ENCODE peak calls at places on chromosomes 11 and 22, in eight cellular contexts. One of them, this sample, is unnamed.

GRCh38 chr11:126592496-126593410 is 237.3 kb downstream of the ST3GAL4 start:
- ATAC-seq in K562: no peak
- ATAC-seq in GM12878: no peak
- ATAC-seq in Panc1: no peak
- ATAC-seq in GM23338: peak; percentile 79
- ATAC-seq in HCT116: peak; percentile 43
- ATAC-seq in upper lobe of left lung: no peak
- ATAC-seq in HepG2: no peak
- ATAC-seq in this sample: no peak

GRCh38 chr11:115301029-115301428 is 203.2 kb downstream of the CADM1 start:
- ATAC-seq in K562: no peak
- ATAC-seq in GM12878: no peak
- ATAC-seq in Panc1: no peak
- ATAC-seq in GM23338: no peak
- ATAC-seq in HCT116: no peak
- ATAC-seq in upper lobe of left lung: no peak
- ATAC-seq in HepG2: no peak
- ATAC-seq in this sample: no peak

GRCh38 chr11:74442601-74443000 is 24.7 kb downstream of the KCNE3 start:
- ATAC-seq in K562: no peak
- ATAC-seq in GM12878: no peak
- ATAC-seq in Panc1: peak; percentile 60
- ATAC-seq in GM23338: no peak
- ATAC-seq in HCT116: no peak
- ATAC-seq in upper lobe of left lung: peak; percentile 53
- ATAC-seq in HepG2: peak; percentile 47
- ATAC-seq in this sample: no peak

GRCh38 chr11:113593698-113594308 is 112.3 kb downstream of the TMPRSS5 start:
- ATAC-seq in K562: peak; percentile 95
- ATAC-seq in GM12878: peak; percentile 96
- ATAC-seq in Panc1: no peak
- ATAC-seq in GM23338: no peak
- ATAC-seq in HCT116: no peak
- ATAC-seq in upper lobe of left lung: no peak
- ATAC-seq in HepG2: no peak
- ATAC-seq in this sample: no peak

GRCh38 chr22:42797021-42797420 is 60.1 kb downstream of the ARFGAP3 start:
- ATAC-seq in K562: no peak
- ATAC-seq in GM12878: no peak
- ATAC-seq in Panc1: no peak
- ATAC-seq in GM23338: no peak
- ATAC-seq in HCT116: no peak
- ATAC-seq in upper lobe of left lung: no peak
- ATAC-seq in HepG2: no peak
- ATAC-seq in this sample: peak; percentile 66

GRCh38 chr22:17241571-17242310 is 22.5 kb upstream of the ADA2 start:
- ATAC-seq in K562: peak; percentile 17
- ATAC-seq in GM12878: peak; percentile 13
- ATAC-seq in Panc1: no peak
- ATAC-seq in GM23338: no peak
- ATAC-seq in HCT116: no peak
- ATAC-seq in upper lobe of left lung: peak; percentile 23
- ATAC-seq in HepG2: no peak
- ATAC-seq in this sample: peak; percentile 65

GRCh38 chr11:9806946-9807687 is 143.2 kb downstream of the SWAP70 start:
- ATAC-seq in K562: no peak
- ATAC-seq in GM12878: no peak
- ATAC-seq in Panc1: no peak
- ATAC-seq in GM23338: no peak
- ATAC-seq in HCT116: no peak
- ATAC-seq in upper lobe of left lung: no peak
- ATAC-seq in HepG2: no peak
- ATAC-seq in this sample: no peak

GRCh38 chr22:38957046-38957770 is at the start of gene APOBEC3A:
- ATAC-seq in K562: no peak
- ATAC-seq in GM12878: no peak
- ATAC-seq in Panc1: peak; percentile 23
- ATAC-seq in GM23338: no peak
- ATAC-seq in HCT116: peak; percentile 61
- ATAC-seq in upper lobe of left lung: peak; percentile 43
- ATAC-seq in HepG2: no peak
- ATAC-seq in this sample: no peak

GRCh38 chr11:16825968-16826367 is 87.5 kb downstream of the C11orf58 start:
- ATAC-seq in K562: no peak
- ATAC-seq in GM12878: no peak
- ATAC-seq in Panc1: no peak
- ATAC-seq in GM23338: no peak
- ATAC-seq in HCT116: no peak
- ATAC-seq in upper lobe of left lung: no peak
- ATAC-seq in HepG2: no peak
- ATAC-seq in this sample: no peak

GRCh38 chr22:44381761-44382454 is 69.2 kb upstream of the SHISAL1 start:
- ATAC-seq in K562: no peak
- ATAC-seq in GM12878: no peak
- ATAC-seq in Panc1: no peak
- ATAC-seq in GM23338: no peak
- ATAC-seq in HCT116: no peak
- ATAC-seq in upper lobe of left lung: no peak
- ATAC-seq in HepG2: no peak
- ATAC-seq in this sample: no peak

GRCh38 chr22:43203471-43203981 is 16.6 kb upstream of the TTLL12 start:
- ATAC-seq in K562: peak; percentile 28
- ATAC-seq in GM12878: no peak
- ATAC-seq in Panc1: no peak
- ATAC-seq in GM23338: peak; percentile 93
- ATAC-seq in HCT116: peak; percentile 28
- ATAC-seq in upper lobe of left lung: no peak
- ATAC-seq in HepG2: peak; percentile 18
- ATAC-seq in this sample: no peak

DNA sequence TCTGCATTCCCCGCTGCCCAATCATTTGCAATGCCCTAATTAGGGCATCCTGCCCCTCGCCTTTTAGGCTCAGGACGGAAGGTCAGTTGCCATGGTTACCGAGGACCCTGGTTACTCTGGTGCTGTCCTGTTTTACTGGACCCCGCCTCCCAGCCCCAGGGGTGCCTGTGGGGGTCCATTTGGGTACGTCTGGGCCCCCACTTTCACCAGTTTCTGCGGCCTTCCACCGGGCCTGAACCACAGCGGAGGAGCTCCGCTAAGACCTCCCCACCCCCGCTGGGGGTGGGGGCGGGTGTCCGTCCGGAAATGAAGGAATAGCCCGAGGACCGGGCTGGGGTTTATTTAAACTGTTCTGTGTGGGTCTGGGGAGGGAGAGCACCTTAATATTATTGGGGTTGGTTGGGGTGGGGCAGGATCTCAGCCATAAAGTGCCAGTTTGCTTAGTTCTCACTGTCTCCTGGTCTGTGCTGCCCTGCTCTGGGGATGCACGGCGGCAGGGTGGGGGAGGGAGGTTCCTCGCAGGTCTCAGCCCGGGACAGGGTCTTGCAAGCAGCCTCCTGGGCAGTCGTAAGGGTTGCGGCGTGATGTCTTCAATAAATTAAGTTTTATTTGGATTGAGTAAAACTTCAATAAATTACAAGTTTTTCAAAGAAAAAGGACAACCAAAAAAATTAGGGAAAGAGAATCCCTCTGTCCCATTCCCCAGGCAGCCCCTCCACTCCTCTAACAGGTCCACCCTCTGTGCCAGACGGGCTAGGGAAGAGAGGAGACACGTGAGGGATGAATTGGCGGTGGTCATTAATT is 5.3 kb downstream of the PHOX2A start:
- ATAC-seq in K562: peak; percentile 4
- ATAC-seq in GM12878: no peak
- ATAC-seq in Panc1: no peak
- ATAC-seq in GM23338: peak; percentile 11
- ATAC-seq in HCT116: peak; percentile 4
- ATAC-seq in upper lobe of left lung: no peak
- ATAC-seq in HepG2: no peak
- ATAC-seq in this sample: no peak
- TF ChIP-seq CTCF in K562: no peak
- TF ChIP-seq CTCF in GM12878: no peak
- TF ChIP-seq CTCF in Panc1: no peak
- TF ChIP-seq CTCF in GM23338: no peak
- TF ChIP-seq CTCF in HCT116: no peak
- TF ChIP-seq CTCF in upper lobe of left lung: no peak
- TF ChIP-seq CTCF in HepG2: no peak
- TF ChIP-seq CTCF in this sample: no peak

DNA sequence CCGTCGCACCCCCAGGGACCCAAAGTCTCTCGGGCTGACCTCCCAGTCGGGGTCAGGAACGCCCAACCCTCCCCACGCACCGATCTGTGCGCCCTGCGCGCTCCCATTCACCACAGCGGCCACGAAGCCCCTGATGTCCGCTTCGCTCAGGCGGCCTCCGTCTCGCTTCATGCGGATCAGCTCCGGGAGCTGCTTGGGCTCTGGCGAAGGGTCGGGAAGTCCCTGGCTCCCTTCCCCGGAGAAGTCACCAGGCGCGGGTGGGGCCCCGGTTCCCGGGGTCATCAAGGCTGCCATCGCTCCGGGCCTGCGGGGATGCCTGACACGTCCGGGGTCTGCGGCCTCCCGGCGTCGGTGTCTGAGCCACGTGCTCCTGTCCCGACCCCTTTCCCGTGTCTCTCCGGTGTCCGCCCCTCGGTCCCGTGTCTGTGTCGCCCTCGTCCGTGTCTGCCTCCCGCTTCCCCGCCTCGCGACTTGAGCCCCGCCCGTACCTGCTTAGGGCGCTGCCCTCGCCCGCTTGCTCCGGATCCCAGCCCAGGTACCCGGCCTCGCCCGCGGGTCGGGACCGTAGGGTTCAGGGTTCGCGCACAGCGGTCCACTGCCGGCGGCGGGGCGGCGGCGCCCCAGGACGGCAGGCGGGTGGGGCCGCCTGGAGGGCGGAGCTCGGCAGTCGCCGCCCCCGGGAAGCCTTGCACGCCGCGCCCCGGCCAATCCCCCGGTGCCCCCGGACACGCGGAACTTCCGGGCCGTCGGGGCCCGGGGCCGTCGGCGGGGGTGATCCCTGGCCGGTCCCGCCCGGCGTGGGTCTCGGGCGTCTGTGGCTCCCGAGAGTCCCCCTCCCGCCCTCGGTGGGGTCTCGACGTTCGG is at the start of gene TYMP:
- ATAC-seq in K562: no peak
- ATAC-seq in GM12878: peak; percentile 25
- ATAC-seq in Panc1: peak; percentile 29
- ATAC-seq in GM23338: no peak
- ATAC-seq in HCT116: peak; percentile 26
- ATAC-seq in upper lobe of left lung: peak; percentile 7
- ATAC-seq in HepG2: peak; percentile 9
- ATAC-seq in this sample: peak; percentile 37
- H3K27me3 ChIP-seq in K562: no peaks in the 10 kb centered on the region
- H3K27me3 ChIP-seq in GM12878: no peaks in the 10 kb centered on the region
- H3K27me3 ChIP-seq in Panc1: no peaks in the 10 kb centered on the region
- H3K27me3 ChIP-seq in GM23338: peaks cover 81% of the 10 kb centered on the region
- H3K27me3 ChIP-seq in HCT116: no peaks in the 10 kb centered on the region
- H3K27me3 ChIP-seq in upper lobe of left lung: no peaks in the 10 kb centered on the region
- H3K27me3 ChIP-seq in HepG2: no peaks in the 10 kb centered on the region
- H3K27me3 ChIP-seq in this sample: peaks cover 57% of the 10 kb centered on the region

GRCh38 chr22:46830841-46831240 is 68.4 kb downstream of the TBC1D22A start:
- ATAC-seq in K562: no peak
- ATAC-seq in GM12878: no peak
- ATAC-seq in Panc1: no peak
- ATAC-seq in GM23338: no peak
- ATAC-seq in HCT116: no peak
- ATAC-seq in upper lobe of left lung: no peak
- ATAC-seq in HepG2: no peak
- ATAC-seq in this sample: no peak

GRCh38 chr22:46828323-46829139 is 66.1 kb downstream of the TBC1D22A start:
- ATAC-seq in K562: no peak
- ATAC-seq in GM12878: no peak
- ATAC-seq in Panc1: no peak
- ATAC-seq in GM23338: no peak
- ATAC-seq in HCT116: no peak
- ATAC-seq in upper lobe of left lung: no peak
- ATAC-seq in HepG2: peak; percentile 50
- ATAC-seq in this sample: no peak

GRCh38 chr22:46829140-46829891 is 66.9 kb downstream of the TBC1D22A start:
- ATAC-seq in K562: no peak
- ATAC-seq in GM12878: no peak
- ATAC-seq in Panc1: no peak
- ATAC-seq in GM23338: no peak
- ATAC-seq in HCT116: no peak
- ATAC-seq in upper lobe of left lung: no peak
- ATAC-seq in HepG2: no peak
- ATAC-seq in this sample: no peak

GRCh38 chr22:46827781-46828180 is 65.3 kb downstream of the TBC1D22A start:
- ATAC-seq in K562: no peak
- ATAC-seq in GM12878: no peak
- ATAC-seq in Panc1: no peak
- ATAC-seq in GM23338: no peak
- ATAC-seq in HCT116: peak; percentile 26
- ATAC-seq in upper lobe of left lung: no peak
- ATAC-seq in HepG2: peak; percentile 30
- ATAC-seq in this sample: no peak

GRCh38 chr22:46830001-46830715 is 67.7 kb downstream of the TBC1D22A start:
- ATAC-seq in K562: no peak
- ATAC-seq in GM12878: no peak
- ATAC-seq in Panc1: no peak
- ATAC-seq in GM23338: no peak
- ATAC-seq in HCT116: no peak
- ATAC-seq in upper lobe of left lung: no peak
- ATAC-seq in HepG2: no peak
- ATAC-seq in this sample: peak; percentile 51
- TF ChIP-seq POLR2AphosphoS5 in K562: no peak
- TF ChIP-seq POLR2AphosphoS5 in GM12878: no peak
- TF ChIP-seq POLR2AphosphoS5 in Panc1: no peak
- TF ChIP-seq POLR2AphosphoS5 in GM23338: no peak
- TF ChIP-seq POLR2AphosphoS5 in HCT116: no peak
- TF ChIP-seq POLR2AphosphoS5 in upper lobe of left lung: no peak
- TF ChIP-seq POLR2AphosphoS5 in HepG2: no peak
- TF ChIP-seq POLR2AphosphoS5 in this sample: peak; percentile 18

GRCh38 chr11:704799-705645 is 1.0 kb upstream of the EPS8L2 start:
- ATAC-seq in K562: no peak
- ATAC-seq in GM12878: no peak
- ATAC-seq in Panc1: peak; percentile 72
- ATAC-seq in GM23338: peak; percentile 3
- ATAC-seq in HCT116: peak; percentile 29
- ATAC-seq in upper lobe of left lung: peak; percentile 81
- ATAC-seq in HepG2: peak; percentile 81
- ATAC-seq in this sample: no peak

GRCh38 chr11:706957-707816 is 1.2 kb downstream of the EPS8L2 start:
- ATAC-seq in K562: no peak
- ATAC-seq in GM12878: peak; percentile 38
- ATAC-seq in Panc1: peak; percentile 50
- ATAC-seq in GM23338: peak; percentile 42
- ATAC-seq in HCT116: peak; percentile 62
- ATAC-seq in upper lobe of left lung: peak; percentile 20
- ATAC-seq in HepG2: peak; percentile 56
- ATAC-seq in this sample: peak; percentile 37

GRCh38 chr11:705646-706438 is at the start of gene EPS8L2:
- ATAC-seq in K562: peak; percentile 83
- ATAC-seq in GM12878: peak; percentile 14
- ATAC-seq in Panc1: peak; percentile 34
- ATAC-seq in GM23338: peak; percentile 41
- ATAC-seq in HCT116: peak; percentile 67
- ATAC-seq in upper lobe of left lung: peak; percentile 0
- ATAC-seq in HepG2: peak; percentile 22
- ATAC-seq in this sample: peak; percentile 16

GRCh38 chr11:707817-708420 is 1.9 kb downstream of the EPS8L2 start:
- ATAC-seq in K562: no peak
- ATAC-seq in GM12878: peak; percentile 30
- ATAC-seq in Panc1: no peak
- ATAC-seq in GM23338: no peak
- ATAC-seq in HCT116: peak; percentile 0
- ATAC-seq in upper lobe of left lung: peak; percentile 42
- ATAC-seq in HepG2: no peak
- ATAC-seq in this sample: no peak

GRCh38 chr11:706439-706956 is 467 bp downstream of the EPS8L2 start:
- ATAC-seq in K562: peak; percentile 14
- ATAC-seq in GM12878: peak; percentile 15
- ATAC-seq in Panc1: peak; percentile 10
- ATAC-seq in GM23338: peak; percentile 3
- ATAC-seq in HCT116: peak; percentile 50
- ATAC-seq in upper lobe of left lung: no peak
- ATAC-seq in HepG2: no peak
- ATAC-seq in this sample: peak; percentile 71
- TF ChIP-seq CTCF in K562: no peak
- TF ChIP-seq CTCF in GM12878: no peak
- TF ChIP-seq CTCF in Panc1: no peak
- TF ChIP-seq CTCF in GM23338: no peak
- TF ChIP-seq CTCF in HCT116: no peak
- TF ChIP-seq CTCF in upper lobe of left lung: no peak
- TF ChIP-seq CTCF in HepG2: no peak
- TF ChIP-seq CTCF in this sample: no peak